ENCODE peak calls at places on chromosome 19, in ten cellular contexts. N is cardiac fibroblast; E is type B pancreatic cell; T is CD8-positive, alpha-beta T cell; R is GM13976; O is cardiac muscle cell; M is AG09309; S is neural progenitor cell; B is GM12864; C is fibroblast of lung. X is an unnamed sample.

GRCh38 chr19:5339950-5340636 is 519 bp downstream of the PTPRS start:
- DNase-seq in C (no peak), N (no peak), M (no peak), R (peak), O (peak), S (peak), B (no peak), E (no peak), T (no peak), X (no peak)

GRCh38 chr19:30719189-30719990 is 347.2 kb downstream of the ZNF536 start:
- DNase-seq in M (no peak), R (peak), E (no peak), N (peak), C (peak), S (peak), B (no peak), T (no peak), O (peak), X (no peak)

GRCh38 chr19:51783373-51783772 is 11.6 kb upstream of the FPR3 start:
- DNase-seq in B (no peak), N (peak), T (no peak), M (no peak), C (no peak), E (no peak), S (no peak), R (no peak), O (peak), X (no peak)

GRCh38 chr19:5036733-5037681 is 68.1 kb downstream of the KDM4B start:
- DNase-seq in T (no peak), E (no peak), M (no peak), C (peak), B (no peak), N (peak), R (no peak), S (no peak), O (peak), X (no peak)

GRCh38 chr19:51207747-51208146 is 17.1 kb upstream of the CD33 start:
- DNase-seq in C (no peak), R (no peak), O (no peak), B (no peak), M (no peak), S (no peak), T (no peak), E (no peak), N (no peak), X (no peak)

GRCh38 chr19:3851254-3852176 is 17.3 kb downstream of the ZFR2 start:
- DNase-seq in E (no peak), M (no peak), R (no peak), N (no peak), S (no peak), C (peak), O (no peak), B (no peak), T (no peak), X (no peak)

GRCh38 chr19:41409288-41409687 is 11.7 kb downstream of the BCKDHA start:
- DNase-seq in C (peak), E (no peak), R (no peak), B (no peak), T (no peak), N (peak), M (no peak), S (no peak), O (peak), X (no peak)

GRCh38 chr19:48708471-48708870 is 11.1 kb downstream of the MAMSTR start:
- DNase-seq in R (no peak), M (no peak), S (no peak), E (no peak), N (no peak), T (no peak), O (no peak), C (no peak), B (no peak), X (no peak)

GRCh38 chr19:49103331-49104085 is 10.7 kb upstream of the LIN7B start:
- DNase-seq in E (no peak), T (no peak), C (no peak), N (no peak), S (no peak), R (no peak), B (no peak), M (no peak), O (no peak), X (no peak)

GRCh38 chr19:39098365-39099269 is 14.4 kb downstream of the ACP7 start:
- DNase-seq in S (no peak), T (no peak), N (no peak), R (no peak), E (no peak), O (no peak), C (no peak), B (no peak), M (no peak), X (no peak)

GRCh38 chr19:44876930-44877530 is 14.0 kb upstream of the TOMM40 start:
- DNase-seq in S (no peak), C (peak), E (no peak), N (no peak), T (no peak), R (no peak), O (no peak), B (no peak), M (no peak), X (no peak)

GRCh38 chr19:10724573-10725071 is 6.7 kb downstream of the DNM2 start:
- DNase-seq in S (no peak), R (no peak), B (no peak), T (no peak), M (peak), E (no peak), N (no peak), O (no peak), C (no peak), X (no peak)

GRCh38 chr19:34519602-34520001 is 38.0 kb downstream of the WTIP start:
- DNase-seq in S (no peak), T (no peak), R (no peak), E (no peak), B (no peak), C (no peak), M (no peak), O (no peak), N (no peak), X (no peak)

GRCh38 chr19:8491574-8491973 is 10.9 kb downstream of the PRAM1 start:
- DNase-seq in E (no peak), B (no peak), S (no peak), T (peak), C (no peak), M (no peak), N (no peak), R (no peak), O (no peak), X (no peak)

GRCh38 chr19:43337737-43338136 is 15.7 kb upstream of the CD177 start:
- DNase-seq in R (no peak), E (no peak), C (no peak), O (no peak), B (no peak), M (no peak), S (no peak), N (no peak), T (no peak), X (no peak)

GRCh38 chr19:41969196-41969595 is 10.1 kb upstream of the RABAC1 start:
- DNase-seq in M (no peak), S (no peak), C (no peak), O (no peak), N (no peak), T (no peak), E (no peak), R (no peak), B (no peak), X (no peak)

GRCh38 chr19:10776900-10777650 is 58.9 kb downstream of the TMED1 start:
- DNase-seq in T (no peak), B (no peak), N (no peak), E (no peak), M (no peak), R (no peak), S (no peak), O (no peak), C (no peak), X (no peak)

GRCh38 chr19:27672309-27673047 is 1540.5 kb downstream of the UQCRFS1 start:
- DNase-seq in S (no peak), M (no peak), O (no peak), B (no peak), N (no peak), T (no peak), C (no peak), R (no peak), E (peak), X (no peak)

GRCh38 chr19:246551-246950 is 44.7 kb downstream of the PLPP2 start:
- DNase-seq in R (no peak), E (no peak), B (no peak), C (no peak), S (no peak), T (peak), M (no peak), N (no peak), O (no peak), X (no peak)

GRCh38 chr19:23436944-23437343 is 41.7 kb upstream of the ZNF91 start:
- DNase-seq in B (no peak), M (no peak), T (no peak), R (no peak), N (no peak), E (no peak), C (no peak), S (no peak), O (no peak), X (no peak)

GRCh38 chr19:48629599-48630288 is 7.4 kb downstream of the DBP start:
- DNase-seq in N (peak), O (peak), T (no peak), E (peak), C (peak), R (no peak), B (no peak), M (no peak), S (peak), X (no peak)

GRCh38 chr19:5929646-5930045 is 15.6 kb downstream of the CAPS start:
- DNase-seq in B (no peak), T (no peak), C (no peak), O (no peak), R (no peak), S (no peak), N (no peak), E (no peak), M (no peak), X (no peak)

GRCh38 chr19:50420127-50420526 is 1.4 kb downstream of the SPIB start:
- DNase-seq in M (no peak), R (no peak), T (no peak), S (no peak), N (no peak), O (no peak), E (no peak), C (no peak), B (no peak), X (no peak)

DNA sequence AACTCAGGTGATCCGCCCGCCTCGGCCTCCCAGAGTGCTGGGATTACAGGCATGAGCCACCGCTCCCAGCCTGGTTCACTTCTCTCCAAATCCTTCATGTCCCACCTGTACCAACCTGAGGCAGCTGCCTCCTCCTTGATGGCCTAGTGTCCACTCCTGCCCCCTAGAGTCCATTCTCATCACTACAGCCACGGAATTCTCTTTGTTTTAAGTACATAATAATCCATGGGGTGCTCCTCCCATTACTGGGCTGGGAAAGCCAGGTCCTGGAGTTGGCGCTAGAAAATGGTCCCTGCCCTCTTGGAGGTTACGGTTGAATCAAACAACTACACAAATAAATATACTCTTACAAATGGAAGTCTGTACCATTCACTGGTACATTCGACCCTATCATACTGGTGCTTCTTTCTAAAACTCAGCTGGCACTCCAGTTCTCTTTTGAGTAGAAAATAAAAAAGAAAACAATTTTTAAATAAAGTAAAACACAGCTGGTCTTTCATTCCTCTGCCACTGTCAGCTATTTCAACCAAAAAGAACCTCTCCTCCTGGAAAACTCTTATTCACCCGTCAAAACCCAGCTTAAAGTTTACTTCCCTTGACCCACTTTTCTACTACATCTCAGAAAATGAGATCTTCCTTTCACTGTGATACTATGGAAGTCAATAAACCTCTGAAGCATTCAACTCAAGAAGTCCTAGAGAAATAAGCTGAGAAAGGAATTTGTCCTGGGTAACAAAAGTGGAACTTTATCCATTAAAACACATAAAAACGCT is 22.4 kb upstream of the ARHGEF18 start:
- DNase-seq in E (no peak), C (no peak), S (peak), O (peak), M (no peak), B (no peak), T (peak), N (peak), R (peak), X (no peak)
- TF ChIP-seq CTCF in E (peak), C (peak), S (peak), O (peak), M (peak), B (peak), T (peak), N (peak), R (peak), X (peak)

DNA sequence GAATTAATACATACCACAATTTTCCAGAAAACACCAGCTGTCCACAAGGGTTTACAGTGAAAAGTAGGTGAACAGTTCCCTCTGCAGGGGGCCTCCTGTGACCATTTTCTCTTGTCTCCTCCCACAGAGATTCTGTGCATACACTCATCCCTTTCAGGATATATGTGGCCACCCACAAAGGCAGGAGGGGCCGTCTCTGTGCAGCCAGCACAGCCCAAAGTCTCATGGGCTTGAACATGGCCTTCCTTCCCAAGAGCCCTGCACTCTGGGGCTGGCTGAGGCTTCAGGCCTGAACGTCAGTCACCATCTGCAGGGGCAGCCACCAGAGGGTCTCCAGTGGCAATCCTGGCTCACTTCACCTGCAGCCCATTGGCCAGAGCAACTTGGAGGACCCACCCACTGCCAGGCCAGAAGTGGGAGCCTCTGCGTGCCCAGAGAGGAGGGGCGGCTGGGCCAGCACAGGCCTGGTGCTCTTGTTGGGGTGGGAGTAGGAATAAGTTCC is 25.2 kb downstream of the TMEM161A start:
- DNase-seq in M (no peak), O (peak), B (no peak), E (no peak), C (peak), T (no peak), R (no peak), S (peak), N (peak), X (no peak)
- TF ChIP-seq CTCF in M (no peak), O (peak), B (no peak), E (no peak), C (no peak), T (no peak), R (no peak), S (no peak), N (no peak), X (no peak)

GRCh38 chr19:15730538-15730937 is 2.7 kb downstream of the OR10H2 start:
- DNase-seq in B (no peak), M (no peak), R (no peak), O (no peak), N (no peak), S (no peak), C (no peak), E (no peak), T (no peak), X (no peak)

GRCh38 chr19:15722956-15723355 is 4.9 kb upstream of the OR10H2 start:
- DNase-seq in C (no peak), N (no peak), T (no peak), R (no peak), O (no peak), S (no peak), E (no peak), M (no peak), B (no peak), X (no peak)

GRCh38 chr19:15732388-15732787 is 4.6 kb downstream of the OR10H2 start:
- DNase-seq in O (no peak), S (no peak), E (no peak), R (no peak), T (no peak), M (no peak), C (no peak), B (no peak), N (no peak), X (no peak)

GRCh38 chr19:15727724-15728123 is at the start of gene OR10H2:
- DNase-seq in B (no peak), S (no peak), E (no peak), M (no peak), O (no peak), T (no peak), R (no peak), C (no peak), N (no peak), X (no peak)
- TF ChIP-seq CTCF in B (no peak), S (no peak), E (no peak), M (no peak), O (no peak), T (no peak), R (no peak), C (no peak), N (no peak), X (no peak)

DNA sequence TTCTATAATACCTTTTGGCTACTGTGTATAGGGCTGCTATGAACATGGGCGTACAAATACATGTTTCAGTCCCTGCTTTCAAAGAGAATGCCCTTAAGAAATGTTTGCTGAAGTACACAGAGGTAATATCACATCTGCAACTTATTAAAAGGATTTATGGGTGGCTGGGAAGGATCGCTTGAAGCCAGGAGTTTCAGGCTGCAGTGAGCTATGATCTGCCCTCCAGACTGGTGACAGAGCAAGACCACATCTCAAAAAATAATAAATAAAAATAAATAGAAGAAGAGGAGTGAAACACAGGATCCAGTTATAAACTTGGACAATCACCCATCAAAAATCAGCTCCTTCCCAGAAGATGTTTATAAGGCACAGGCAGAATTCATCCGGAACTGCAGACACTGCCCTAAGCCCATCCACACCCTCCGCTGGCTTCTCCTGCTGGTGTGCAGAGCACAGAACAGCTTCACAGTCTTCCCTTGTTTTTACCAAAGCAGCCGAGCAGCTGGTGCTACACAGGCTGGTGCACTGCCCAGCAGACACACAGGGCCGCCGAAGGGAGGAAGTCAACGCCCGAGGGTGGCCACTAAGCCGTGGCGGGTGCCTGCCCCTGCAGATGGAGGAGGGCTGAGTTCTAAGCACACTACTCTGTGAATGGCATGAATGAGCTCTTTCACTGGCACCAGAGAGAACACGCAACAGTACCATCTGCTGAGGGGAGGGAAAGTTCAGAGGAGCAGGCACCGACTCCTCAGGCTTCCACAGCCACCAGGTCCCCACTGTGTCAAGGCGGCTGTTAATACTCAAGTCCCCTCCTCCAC is 44.0 kb downstream of the BRD4 start:
- DNase-seq in T (no peak), N (no peak), E (no peak), C (no peak), M (no peak), R (no peak), O (no peak), B (no peak), S (peak), X (no peak)
- TF ChIP-seq CTCF in T (no peak), N (no peak), E (peak), C (no peak), M (peak), R (no peak), O (no peak), B (no peak), S (no peak), X (no peak)

GRCh38 chr19:46296722-46297431 is at the start of gene HIF3A:
- DNase-seq in R (no peak), S (peak), T (no peak), N (peak), E (peak), C (no peak), M (no peak), B (no peak), O (peak), X (no peak)

GRCh38 chr19:46298477-46299003 is 1.7 kb downstream of the HIF3A start:
- DNase-seq in N (no peak), O (no peak), T (no peak), B (no peak), E (no peak), S (no peak), M (no peak), C (no peak), R (no peak), X (no peak)

GRCh38 chr19:46299004-46299509 is 2.2 kb downstream of the HIF3A start:
- DNase-seq in R (no peak), T (no peak), B (no peak), N (peak), E (peak), S (no peak), C (peak), O (peak), M (no peak), X (no peak)

GRCh38 chr19:46297700-46298476 is 1.0 kb downstream of the HIF3A start:
- DNase-seq in N (peak), O (peak), S (peak), E (no peak), T (no peak), C (no peak), B (no peak), R (no peak), M (no peak), X (no peak)

GRCh38 chr19:46299695-46300094 is 2.9 kb downstream of the HIF3A start:
- DNase-seq in N (no peak), E (no peak), O (peak), C (no peak), T (no peak), S (no peak), R (no peak), M (no peak), B (no peak), X (no peak)
- TF ChIP-seq CTCF in N (no peak), E (no peak), O (no peak), C (no peak), T (no peak), S (no peak), R (no peak), M (no peak), B (no peak), X (no peak)

DNA sequence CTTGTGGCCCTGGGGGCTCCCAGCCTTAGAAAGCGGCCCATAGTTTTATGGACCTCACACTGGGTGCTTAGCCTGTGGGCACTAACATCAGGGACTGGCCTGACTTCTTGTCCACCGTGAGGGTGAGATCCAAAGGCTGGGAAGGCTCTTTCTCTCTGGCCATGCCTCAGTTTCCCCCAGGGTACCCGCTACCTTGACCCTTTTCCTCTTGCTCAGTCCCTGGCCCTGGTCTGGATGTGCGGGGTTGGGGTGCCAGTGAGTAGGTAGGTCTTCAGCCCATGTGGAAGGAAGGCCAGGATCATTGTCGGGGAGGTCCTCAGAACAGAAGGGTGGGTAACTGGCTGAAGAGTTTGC is 1.6 kb upstream of the TMEM161A start:
- DNase-seq in T (no peak), E (no peak), R (no peak), M (no peak), O (no peak), C (no peak), N (no peak), S (no peak), B (no peak), X (no peak)
- TF ChIP-seq CTCF in T (peak), E (peak), R (no peak), M (no peak), O (no peak), C (no peak), N (no peak), S (no peak), B (no peak), X (peak)

DNA sequence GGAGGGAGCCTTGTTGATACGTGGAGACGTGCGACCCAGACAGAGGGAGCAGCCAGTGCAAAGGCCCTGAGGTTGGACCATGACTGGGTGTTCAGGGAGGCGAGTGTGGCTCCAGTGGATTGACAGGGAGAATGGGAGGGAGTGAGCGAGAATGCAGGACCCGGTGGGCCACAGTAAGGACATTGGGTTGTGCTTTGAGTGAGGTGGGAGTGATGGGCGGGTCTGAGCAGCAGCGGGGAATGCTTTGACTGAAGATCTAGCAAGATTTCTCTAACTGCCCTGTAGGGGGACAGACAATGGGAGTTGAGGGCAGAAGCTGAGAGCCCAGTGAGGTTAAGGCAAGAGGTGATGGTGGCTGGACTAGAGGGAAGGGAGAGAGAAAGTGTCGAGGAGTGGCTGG is 7.7 kb upstream of the NANOS2 start:
- DNase-seq in S (peak), M (no peak), O (no peak), N (no peak), T (no peak), C (no peak), E (no peak), R (no peak), B (no peak), X (no peak)
- TF ChIP-seq CTCF in S (peak), M (peak), O (peak), N (peak), T (no peak), C (no peak), E (peak), R (no peak), B (peak), X (no peak)

X was measured in natural killer cell.